ENCODE peak calls at places on chromosomes 6 and 20, in five cellular contexts. U, I, F, O and R are unnamed samples.

GRCh38 chr6:7201732-7202541 is 94.2 kb downstream of the RREB1 start:
- DNase-seq in O (no peak), I (peak; percentile 78), U (no peak), F (no peak), R (no peak)

GRCh38 chr20:49392745-49393144 is 89.7 kb downstream of the KCNB1 start:
- DNase-seq in F (no peak), O (no peak), U (peak; percentile 45), I (no peak), R (no peak)

GRCh38 chr20:7629880-7630279 is 310.4 kb downstream of the HAO1 start:
- DNase-seq in O (peak; percentile 3), U (no peak), F (no peak), I (no peak), R (no peak)

GRCh38 chr20:41054463-41055230 is 26.0 kb downstream of the TOP1 start:
- DNase-seq in F (no peak), O (no peak), I (no peak), U (no peak), R (no peak)

GRCh38 chr6:25085761-25086160 is 150.0 kb upstream of the RIPOR2 start:
- DNase-seq in O (no peak), F (no peak), I (no peak), U (no peak), R (no peak)

GRCh38 chr6:7893342-7893741 is 17.2 kb downstream of the TXNDC5 start:
- DNase-seq in F (no peak), I (no peak), U (no peak), O (no peak), R (no peak)

GRCh38 chr6:36197739-36198221 is 1.2 kb downstream of the BRPF3 start:
- DNase-seq in U (peak; percentile 10), O (no peak), F (no peak), I (no peak), R (no peak)

GRCh38 chr6:72913797-72914196 is 291.9 kb downstream of the KCNQ5 start:
- DNase-seq in I (no peak), O (peak; percentile 47), F (no peak), U (no peak), R (no peak)

GRCh38 chr6:161921602-161922400 is 647.9 kb upstream of the AGPAT4 start:
- DNase-seq in I (no peak), F (no peak), O (no peak), U (no peak), R (no peak)

GRCh38 chr6:144586986-144587385 is 301.9 kb downstream of the UTRN start:
- DNase-seq in F (no peak), I (no peak), O (no peak), U (no peak), R (no peak)

GRCh38 chr6:161486326-161486725 is 212.5 kb upstream of the AGPAT4 start:
- DNase-seq in O (peak; percentile 88), U (no peak), F (no peak), I (no peak), R (peak; percentile 87)

GRCh38 chr6:136840612-136841011 is 18.2 kb downstream of the PEX7 start:
- DNase-seq in O (no peak), U (no peak), F (no peak), I (no peak), R (no peak)

GRCh38 chr20:40508821-40509220 is 180.2 kb downstream of the MAFB start:
- DNase-seq in F (no peak), O (no peak), I (no peak), U (no peak), R (no peak)

GRCh38 chr6:165219629-165220028 is 89.8 kb downstream of the C6orf118 start:
- DNase-seq in O (no peak), F (no peak), I (no peak), U (no peak), R (no peak)

GRCh38 chr6:90066715-90067114 is 172.4 kb downstream of the GJA10 start:
- DNase-seq in O (no peak), U (no peak), I (no peak), F (no peak), R (no peak)

GRCh38 chr6:127641905-127642304 is 64.9 kb downstream of the C6orf58 start:
- DNase-seq in F (no peak), I (peak; percentile 12), O (no peak), U (no peak), R (peak; percentile 45)

GRCh38 chr20:60694763-60695162 is 557.3 kb upstream of the CDH4 start:
- DNase-seq in O (no peak), I (no peak), F (no peak), U (no peak), R (no peak)

GRCh38 chr6:3422457-3422816 is 34.4 kb downstream of the SLC22A23 start:
- DNase-seq in F (no peak), U (no peak), I (no peak), O (no peak), R (no peak)

GRCh38 chr6:111673871-111674270 is 68.2 kb upstream of the TRAF3IP2 start:
- DNase-seq in I (no peak), O (no peak), F (no peak), U (no peak), R (no peak)

GRCh38 chr6:7414811-7415210 is 25.2 kb downstream of the RIOK1 start:
- DNase-seq in U (no peak), I (no peak), O (peak; percentile 75), F (no peak), R (peak; percentile 38)

GRCh38 chr20:15475483-15475882 is 1097.8 kb downstream of the KIF16B start:
- DNase-seq in F (no peak), O (no peak), U (no peak), I (no peak), R (peak; percentile 50)

GRCh38 chr6:108589244-108589730 is 28.6 kb downstream of the FOXO3 start:
- DNase-seq in O (peak; percentile 28), I (no peak), U (peak; percentile 54), F (peak; percentile 37), R (peak; percentile 93)

GRCh38 chr6:70304611-70305010 is 1.7 kb upstream of the COL9A1 start:
- DNase-seq in U (no peak), I (no peak), F (no peak), O (no peak), R (no peak)

GRCh38 chr20:64169089-64169560 is 4.9 kb downstream of the MYT1 start:
- DNase-seq in U (no peak), O (no peak), F (no peak), I (no peak), R (no peak)